ENCODE peak calls at places on chromosomes 11 and 22, in four cellular contexts. M is keratinocyte, Y is endothelial cell of umbilical vein, D is K562. R is an unnamed sample.

GRCh38 chr11:117143390-117143789 is 697 bp upstream of the PAFAH1B2 start:
- DNase-seq in M (no peak), D (peak; percentile 79), Y (no peak), R (peak; percentile 59)

GRCh38 chr11:10314199-10315072 is 9.6 kb downstream of the ADM start:
- DNase-seq in D (no peak), M (no peak), Y (peak; percentile 46), R (peak; percentile 71)

GRCh38 chr22:17130199-17130598 is 9.0 kb upstream of the TMEM121B start:
- DNase-seq in Y (no peak), M (no peak), D (no peak), R (peak; percentile 34)

GRCh38 chr22:36374603-36375024 is 13.2 kb downstream of the MYH9 start:
- DNase-seq in M (no peak), Y (peak; percentile 72), D (no peak), R (peak; percentile 77)

GRCh38 chr22:28810839-28811491 is 10.6 kb upstream of the XBP1 start:
- DNase-seq in M (no peak), D (no peak), Y (peak; percentile 88), R (no peak)

GRCh38 chr22:43085658-43086606 is 3.3 kb downstream of the TTLL1 start:
- DNase-seq in Y (no peak), D (no peak), M (no peak), R (no peak)

GRCh38 chr11:72293391-72293790 is 49.4 kb upstream of the PHOX2A start:
- DNase-seq in M (no peak), D (no peak), Y (no peak), R (no peak)

GRCh38 chr11:19777342-19778102 is 64.9 kb downstream of the NAV2 start:
- DNase-seq in Y (peak; percentile 82), M (no peak), D (peak; percentile 2), R (peak; percentile 84)

GRCh38 chr22:28442264-28442950 is 237.2 kb downstream of the TTC28 start:
- DNase-seq in D (peak; percentile 83), M (no peak), Y (peak; percentile 59), R (peak; percentile 69)

GRCh38 chr11:69463181-69463891 is 18.1 kb upstream of the LINC01488 start:
- DNase-seq in D (peak; percentile 28), M (no peak), Y (no peak), R (peak; percentile 80)

GRCh38 chr11:35617687-35618496 is at the start of gene FJX1:
- DNase-seq in Y (peak; percentile 83), D (peak; percentile 63), M (no peak), R (peak; percentile 95)

GRCh38 chr11:94396282-94396681 is 4.9 kb downstream of the GPR83 start:
- DNase-seq in Y (no peak), M (no peak), D (no peak), R (no peak)

GRCh38 chr11:66294626-66295620 is 3.2 kb downstream of the TMEM151A start:
- DNase-seq in Y (no peak), M (no peak), D (no peak), R (no peak)

GRCh38 chr22:34567367-34567766 is 498.6 kb upstream of the ISX start:
- DNase-seq in M (no peak), Y (no peak), D (no peak), R (no peak)

GRCh38 chr11:30333405-30333804 is 10.5 kb downstream of the ARL14EP start:
- DNase-seq in Y (no peak), M (no peak), D (peak; percentile 10), R (no peak)

GRCh38 chr11:112016088-112016764 is 9.0 kb upstream of the DLAT start:
- DNase-seq in Y (no peak), D (no peak), M (no peak), R (peak; percentile 24)

GRCh38 chr11:102564110-102564509 is 33.6 kb upstream of the MMP7 start:
- DNase-seq in D (peak; percentile 8), Y (peak; percentile 59), M (peak; percentile 70), R (peak; percentile 88)

GRCh38 chr22:29584975-29585374 is 4.1 kb upstream of the NIPSNAP1 start:
- DNase-seq in M (no peak), Y (no peak), D (no peak), R (no peak)

GRCh38 chr22:27814993-27815392 is 13.4 kb upstream of the MN1 start:
- DNase-seq in D (no peak), M (no peak), Y (no peak), R (no peak)

GRCh38 chr11:108027057-108027456 is 18.4 kb downstream of the CUL5 start:
- DNase-seq in D (peak; percentile 41), M (no peak), Y (no peak), R (no peak)

GRCh38 chr11:1384206-1384965 is 5.3 kb upstream of the BRSK2 start:
- DNase-seq in M (no peak), D (no peak), Y (no peak), R (peak; percentile 19)

GRCh38 chr11:41522899-41523672 is 63.6 kb upstream of the LRRC4C start:
- DNase-seq in D (no peak), Y (no peak), M (no peak), R (no peak)

GRCh38 chr11:71370895-71371673 is 77.1 kb downstream of the DHCR7 start:
- DNase-seq in M (no peak), Y (no peak), D (peak; percentile 6), R (no peak)

GRCh38 chr11:63866211-63866610 is 27.3 kb downstream of the MARK2 start:
- DNase-seq in M (no peak), Y (no peak), D (peak; percentile 52), R (peak; percentile 61)

GRCh38 chr11:68541983-68542382 is 81.4 kb downstream of the PPP6R3 start:
- DNase-seq in M (no peak), D (peak; percentile 16), Y (no peak), R (no peak)

GRCh38 chr11:36462321-36462720 is 47.8 kb downstream of the TRAF6 start:
- DNase-seq in Y (no peak), M (no peak), D (no peak), R (no peak)

GRCh38 chr11:21556936-21557335 is 635.9 kb upstream of the ANO5 start:
- DNase-seq in Y (no peak), M (no peak), D (no peak), R (no peak)

GRCh38 chr11:12397953-12398352 is 20.6 kb downstream of the PARVA start:
- DNase-seq in M (no peak), Y (peak; percentile 15), D (no peak), R (peak; percentile 99)

DNA sequence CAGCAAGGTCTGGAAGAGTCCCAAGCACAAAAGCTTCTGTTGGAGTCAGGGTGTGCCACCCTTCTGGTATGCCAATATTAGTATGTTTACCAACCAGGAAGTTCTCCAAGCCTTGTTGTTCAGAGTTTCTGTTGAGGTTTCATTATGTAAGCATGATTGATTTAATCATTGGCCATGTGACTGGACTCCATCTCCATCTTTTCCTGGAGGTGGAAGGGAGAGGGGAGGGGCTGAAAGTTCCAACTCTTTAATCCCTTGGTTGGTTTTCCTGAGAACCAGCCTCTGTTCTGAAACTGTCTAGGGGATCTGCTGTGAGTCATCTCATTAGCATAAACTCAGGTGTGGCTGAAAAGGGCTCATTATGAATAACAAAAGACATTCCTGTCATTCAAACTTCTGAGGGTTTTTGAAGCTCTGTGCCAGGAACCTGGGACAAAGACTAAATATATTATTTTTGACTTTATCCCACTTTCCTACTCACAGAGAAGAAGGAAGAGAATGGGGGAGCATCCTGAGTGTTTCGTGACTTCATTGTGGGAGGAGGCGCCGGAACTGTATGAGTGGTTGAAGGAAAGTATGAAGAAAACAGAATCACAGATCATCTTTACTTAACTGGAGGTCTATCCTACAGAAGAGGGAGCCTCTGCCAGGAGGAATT is 138.2 kb downstream of the NECTIN1 start:
- DNase-seq in D (no peak), M (peak; percentile 81), Y (no peak), R (no peak)
- H3K9me1 ChIP-seq in D (no peaks in the 10 kb centered on the region), M (no peaks in the 10 kb centered on the region), Y (no peaks in the 10 kb centered on the region), R (no peaks in the 10 kb centered on the region)

DNA sequence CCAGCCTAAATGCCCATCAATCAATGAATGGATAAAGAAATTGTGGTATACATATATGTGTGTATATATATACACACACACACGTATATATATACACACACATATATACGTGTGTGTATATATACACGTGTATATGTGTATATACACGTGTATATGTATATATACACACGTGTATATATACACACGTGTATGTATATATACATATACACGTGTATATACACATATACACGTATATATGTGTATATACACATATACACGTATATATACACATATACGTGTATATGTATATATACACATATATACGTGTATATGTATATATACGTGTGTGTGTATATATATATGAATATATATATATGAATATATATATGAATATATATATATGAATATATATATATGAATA is 54.1 kb downstream of the C2CD3 start:
- DNase-seq in M (no peak), D (no peak), Y (no peak), R (no peak)
- H3K9me1 ChIP-seq in M (no peaks in the 10 kb centered on the region), D (no peaks in the 10 kb centered on the region), Y (no peaks in the 10 kb centered on the region), R (no peaks in the 10 kb centered on the region)

DNA sequence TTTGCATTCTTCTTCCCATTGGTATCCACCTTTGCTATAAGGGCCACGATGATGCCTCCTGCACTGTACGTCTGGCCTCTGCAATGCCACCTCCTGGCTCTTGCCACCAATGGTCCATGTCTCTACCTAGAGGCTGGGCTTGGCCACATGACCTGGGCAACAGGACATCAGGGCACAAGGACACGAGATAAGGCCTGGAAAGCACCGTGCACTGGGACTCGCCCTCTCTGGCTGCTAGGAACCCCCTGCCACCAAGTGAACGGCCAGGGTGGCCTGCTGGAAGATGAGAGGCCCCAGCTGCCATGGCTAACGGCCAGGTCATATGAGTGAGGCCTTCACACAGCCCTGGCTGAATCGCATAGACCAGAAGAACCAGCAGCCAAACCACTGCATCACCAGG is 87.4 kb downstream of the TRMU start:
- DNase-seq in M (no peak), Y (no peak), D (no peak), R (no peak)
- H3K9me1 ChIP-seq in M (no peaks in the 10 kb centered on the region), Y (no peaks in the 10 kb centered on the region), D (no peaks in the 10 kb centered on the region), R (peaks cover 5% of the 10 kb centered on the region)

DNA sequence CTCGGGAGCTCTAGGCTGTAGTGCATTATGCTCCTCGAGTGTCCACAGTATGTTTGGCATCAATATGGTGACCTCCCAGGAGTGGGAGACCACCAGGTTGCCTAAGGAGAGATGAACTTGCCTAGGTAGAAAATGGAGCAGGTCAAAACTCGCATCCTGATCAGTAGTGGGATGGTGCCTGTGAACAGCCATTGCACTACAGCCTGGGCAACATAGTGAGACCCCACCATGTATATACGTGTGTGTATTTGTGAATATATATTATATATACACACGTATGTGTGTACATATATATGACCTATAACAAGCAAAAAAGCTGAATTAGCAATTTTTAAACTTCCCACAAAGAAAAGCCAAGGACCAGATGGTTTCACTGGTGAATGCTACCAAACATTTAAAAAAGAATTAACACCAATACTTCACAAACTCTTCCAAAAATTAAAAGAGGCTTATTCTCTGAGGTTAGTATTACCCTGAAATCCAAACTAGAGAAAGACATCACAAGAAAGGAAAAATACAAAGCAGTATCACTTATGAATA is 97.4 kb downstream of the RNF169 start:
- DNase-seq in D (no peak), M (no peak), Y (no peak), R (no peak)
- H3K9me1 ChIP-seq in D (no peaks in the 10 kb centered on the region), M (no peaks in the 10 kb centered on the region), Y (no peaks in the 10 kb centered on the region), R (peaks cover 33% of the 10 kb centered on the region)

R was measured in IMR-90.